ENCODE peak calls at places on chromosomes 7 and 10, in six cellular contexts. One of them, this sample, is unnamed.

GRCh38 chr7:120794100-120794729 is 63.7 kb downstream of the TSPAN12 start:
- DNase-seq in stomach: no peak
- DNase-seq in A549: no peak
- DNase-seq in AG04450: no peak
- DNase-seq in B cell: no peak
- DNase-seq in breast epithelium: no peak
- DNase-seq in this sample: no peak

GRCh38 chr10:110006358-110007170 is 1.2 kb upstream of the ADD3 start:
- DNase-seq in breast epithelium: no peak
- DNase-seq in stomach: peak
- DNase-seq in B cell: no peak
- DNase-seq in A549: peak
- DNase-seq in AG04450: no peak
- DNase-seq in this sample: peak

GRCh38 chr7:27235387-27236052 is 7.1 kb upstream of the EVX1 start:
- DNase-seq in A549: peak
- DNase-seq in stomach: peak
- DNase-seq in AG04450: no peak
- DNase-seq in B cell: peak
- DNase-seq in breast epithelium: no peak
- DNase-seq in this sample: peak

GRCh38 chr10:69329721-69330178 is 51.5 kb downstream of the HK1 start:
- DNase-seq in stomach: no peak
- DNase-seq in A549: no peak
- DNase-seq in AG04450: no peak
- DNase-seq in B cell: no peak
- DNase-seq in breast epithelium: no peak
- DNase-seq in this sample: no peak

GRCh38 chr7:115352375-115352774 is 430.5 kb downstream of the MDFIC start:
- DNase-seq in B cell: no peak
- DNase-seq in breast epithelium: no peak
- DNase-seq in AG04450: peak
- DNase-seq in stomach: no peak
- DNase-seq in A549: no peak
- DNase-seq in this sample: no peak

GRCh38 chr7:158863611-158864506 is 7.5 kb downstream of the DYNC2I1 start:
- DNase-seq in A549: peak
- DNase-seq in B cell: peak
- DNase-seq in stomach: peak
- DNase-seq in AG04450: no peak
- DNase-seq in breast epithelium: peak
- DNase-seq in this sample: peak

GRCh38 chr7:19290936-19291335 is 145.7 kb upstream of the FERD3L start:
- DNase-seq in breast epithelium: no peak
- DNase-seq in A549: no peak
- DNase-seq in stomach: no peak
- DNase-seq in B cell: no peak
- DNase-seq in AG04450: no peak
- DNase-seq in this sample: no peak

GRCh38 chr10:2296179-2296578 is 558.9 kb upstream of the ADARB2 start:
- DNase-seq in AG04450: no peak
- DNase-seq in B cell: no peak
- DNase-seq in breast epithelium: no peak
- DNase-seq in A549: no peak
- DNase-seq in stomach: no peak
- DNase-seq in this sample: no peak

GRCh38 chr7:21943436-21943835 is 2.3 kb downstream of the CDCA7L start:
- DNase-seq in breast epithelium: no peak
- DNase-seq in AG04450: no peak
- DNase-seq in stomach: no peak
- DNase-seq in A549: no peak
- DNase-seq in B cell: no peak
- DNase-seq in this sample: no peak

GRCh38 chr7:2717293-2717904 is 29.4 kb downstream of the AMZ1 start:
- DNase-seq in B cell: peak
- DNase-seq in AG04450: no peak
- DNase-seq in breast epithelium: no peak
- DNase-seq in A549: no peak
- DNase-seq in stomach: peak
- DNase-seq in this sample: no peak

GRCh38 chr7:157018997-157019591 is 8.6 kb upstream of the MNX1 start:
- DNase-seq in breast epithelium: no peak
- DNase-seq in AG04450: no peak
- DNase-seq in A549: no peak
- DNase-seq in B cell: no peak
- DNase-seq in stomach: no peak
- DNase-seq in this sample: no peak

GRCh38 chr7:86978804-86979506 is 80.5 kb downstream of the ELAPOR2 start:
- DNase-seq in A549: no peak
- DNase-seq in AG04450: no peak
- DNase-seq in breast epithelium: no peak
- DNase-seq in B cell: peak
- DNase-seq in stomach: no peak
- DNase-seq in this sample: peak

GRCh38 chr10:695396-695795 is 5.9 kb upstream of the DIP2C start:
- DNase-seq in stomach: no peak
- DNase-seq in breast epithelium: no peak
- DNase-seq in A549: no peak
- DNase-seq in B cell: no peak
- DNase-seq in AG04450: no peak
- DNase-seq in this sample: no peak

GRCh38 chr7:44211126-44211675 is 10.4 kb downstream of the YKT6 start:
- DNase-seq in stomach: no peak
- DNase-seq in B cell: no peak
- DNase-seq in breast epithelium: no peak
- DNase-seq in A549: no peak
- DNase-seq in AG04450: no peak
- DNase-seq in this sample: no peak

GRCh38 chr7:151010002-151010306 is 14.3 kb downstream of the ATG9B start:
- DNase-seq in AG04450: no peak
- DNase-seq in stomach: no peak
- DNase-seq in B cell: no peak
- DNase-seq in breast epithelium: no peak
- DNase-seq in A549: no peak
- DNase-seq in this sample: no peak

GRCh38 chr10:70549962-70550845 is 52.3 kb downstream of the PRF1 start:
- DNase-seq in breast epithelium: peak
- DNase-seq in AG04450: peak
- DNase-seq in A549: peak
- DNase-seq in B cell: peak
- DNase-seq in stomach: peak
- DNase-seq in this sample: peak

GRCh38 chr7:140192176-140192575 is 15.4 kb upstream of the KDM7A start:
- DNase-seq in stomach: no peak
- DNase-seq in AG04450: no peak
- DNase-seq in breast epithelium: no peak
- DNase-seq in A549: no peak
- DNase-seq in B cell: no peak
- DNase-seq in this sample: no peak

GRCh38 chr10:11156480-11156879 is 138.8 kb downstream of the CELF2 start:
- DNase-seq in breast epithelium: no peak
- DNase-seq in stomach: no peak
- DNase-seq in AG04450: no peak
- DNase-seq in B cell: no peak
- DNase-seq in A549: no peak
- DNase-seq in this sample: no peak

GRCh38 chr7:150396426-150397375 is 17.6 kb downstream of the ZNF775 start:
- DNase-seq in B cell: no peak
- DNase-seq in stomach: no peak
- DNase-seq in breast epithelium: no peak
- DNase-seq in AG04450: no peak
- DNase-seq in A549: no peak
- DNase-seq in this sample: no peak

GRCh38 chr10:77060913-77061312 is 576.7 kb downstream of the KCNMA1 start:
- DNase-seq in breast epithelium: no peak
- DNase-seq in stomach: no peak
- DNase-seq in AG04450: no peak
- DNase-seq in B cell: no peak
- DNase-seq in A549: no peak
- DNase-seq in this sample: no peak

GRCh38 chr7:27661776-27662489 is 750 bp downstream of the HIBADH start:
- DNase-seq in B cell: peak
- DNase-seq in stomach: no peak
- DNase-seq in AG04450: no peak
- DNase-seq in breast epithelium: no peak
- DNase-seq in A549: no peak
- DNase-seq in this sample: peak

GRCh38 chr7:156064921-156065386 is 252.7 kb upstream of the SHH start:
- DNase-seq in stomach: no peak
- DNase-seq in AG04450: no peak
- DNase-seq in B cell: no peak
- DNase-seq in breast epithelium: no peak
- DNase-seq in A549: no peak
- DNase-seq in this sample: no peak

GRCh38 chr10:80357000-80357803 is 621 bp downstream of the DYDC2 start:
- DNase-seq in breast epithelium: no peak
- DNase-seq in B cell: no peak
- DNase-seq in AG04450: no peak
- DNase-seq in A549: no peak
- DNase-seq in stomach: no peak
- DNase-seq in this sample: no peak

GRCh38 chr7:80611779-80612178 is 26.7 kb upstream of the CD36 start:
- DNase-seq in A549: no peak
- DNase-seq in breast epithelium: peak
- DNase-seq in stomach: peak
- DNase-seq in AG04450: peak
- DNase-seq in B cell: no peak
- DNase-seq in this sample: no peak

GRCh38 chr7:151692721-151693120 is 173.0 kb upstream of the RHEB start:
- DNase-seq in AG04450: no peak
- DNase-seq in A549: no peak
- DNase-seq in B cell: no peak
- DNase-seq in breast epithelium: no peak
- DNase-seq in stomach: no peak
- DNase-seq in this sample: no peak

GRCh38 chr10:131890276-131891195 is 10.3 kb upstream of the PPP2R2D start:
- DNase-seq in B cell: no peak
- DNase-seq in AG04450: no peak
- DNase-seq in stomach: no peak
- DNase-seq in breast epithelium: no peak
- DNase-seq in A549: no peak
- DNase-seq in this sample: no peak

GRCh38 chr10:131892817-131893675 is 7.8 kb upstream of the PPP2R2D start:
- DNase-seq in stomach: no peak
- DNase-seq in A549: no peak
- DNase-seq in B cell: no peak
- DNase-seq in breast epithelium: no peak
- DNase-seq in AG04450: no peak
- DNase-seq in this sample: no peak

GRCh38 chr10:131891929-131892816 is 8.6 kb upstream of the PPP2R2D start:
- DNase-seq in stomach: no peak
- DNase-seq in breast epithelium: no peak
- DNase-seq in A549: no peak
- DNase-seq in B cell: no peak
- DNase-seq in AG04450: no peak
- DNase-seq in this sample: no peak

GRCh38 chr10:131889755-131890154 is 11.1 kb upstream of the PPP2R2D start:
- DNase-seq in B cell: no peak
- DNase-seq in breast epithelium: no peak
- DNase-seq in stomach: no peak
- DNase-seq in AG04450: no peak
- DNase-seq in A549: no peak
- DNase-seq in this sample: no peak

GRCh38 chr10:131891196-131891928 is 9.4 kb upstream of the PPP2R2D start:
- DNase-seq in A549: peak
- DNase-seq in B cell: no peak
- DNase-seq in breast epithelium: no peak
- DNase-seq in stomach: no peak
- DNase-seq in AG04450: no peak
- DNase-seq in this sample: no peak
- TF ChIP-seq CTCF in A549: peak
- TF ChIP-seq CTCF in B cell: no peak
- TF ChIP-seq CTCF in breast epithelium: no peak
- TF ChIP-seq CTCF in stomach: no peak
- TF ChIP-seq CTCF in AG04450: no peak
- TF ChIP-seq CTCF in this sample: no peak

DNA sequence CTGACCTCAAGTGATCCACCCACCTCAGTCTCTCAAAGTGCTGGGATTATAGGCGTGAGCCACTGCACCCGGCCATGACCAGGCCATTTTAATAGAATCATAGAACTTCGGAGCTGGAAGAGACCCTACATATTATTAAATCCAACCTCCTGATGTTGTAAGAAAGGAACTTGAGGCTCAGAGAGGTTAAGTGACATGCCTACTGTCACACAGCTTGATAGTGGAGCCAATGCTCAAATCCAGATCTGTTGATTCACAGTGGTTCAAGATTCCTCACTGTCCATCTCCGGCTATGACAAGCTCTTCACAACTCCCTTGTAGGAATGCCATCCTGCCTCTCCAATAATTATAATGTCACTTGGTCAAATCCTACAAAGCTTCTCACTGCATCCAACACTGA is 65.3 kb downstream of the MYOF start:
- DNase-seq in A549: no peak
- DNase-seq in breast epithelium: no peak
- DNase-seq in stomach: no peak
- DNase-seq in B cell: no peak
- DNase-seq in AG04450: no peak
- DNase-seq in this sample: no peak
- TF ChIP-seq CTCF in A549: no peak
- TF ChIP-seq CTCF in breast epithelium: no peak
- TF ChIP-seq CTCF in stomach: no peak
- TF ChIP-seq CTCF in B cell: no peak
- TF ChIP-seq CTCF in AG04450: no peak
- TF ChIP-seq CTCF in this sample: no peak

GRCh38 chr10:21517134-21517982 is 8.1 kb downstream of the SKIDA1 start:
- DNase-seq in AG04450: no peak
- DNase-seq in A549: peak
- DNase-seq in B cell: peak
- DNase-seq in stomach: peak
- DNase-seq in breast epithelium: no peak
- DNase-seq in this sample: no peak
- TF ChIP-seq CTCF in AG04450: no peak
- TF ChIP-seq CTCF in A549: peak
- TF ChIP-seq CTCF in B cell: no peak
- TF ChIP-seq CTCF in stomach: no peak
- TF ChIP-seq CTCF in breast epithelium: no peak
- TF ChIP-seq CTCF in this sample: no peak

GRCh38 chr10:78626471-78626870 is 442.3 kb upstream of the ZMIZ1 start:
- DNase-seq in A549: no peak
- DNase-seq in AG04450: no peak
- DNase-seq in breast epithelium: no peak
- DNase-seq in B cell: no peak
- DNase-seq in stomach: no peak
- DNase-seq in this sample: no peak

GRCh38 chr10:78627254-78627795 is 441.4 kb upstream of the ZMIZ1 start:
- DNase-seq in A549: no peak
- DNase-seq in stomach: no peak
- DNase-seq in B cell: no peak
- DNase-seq in AG04450: no peak
- DNase-seq in breast epithelium: no peak
- DNase-seq in this sample: no peak

GRCh38 chr10:78624791-78625190 is 444.0 kb upstream of the ZMIZ1 start:
- DNase-seq in B cell: no peak
- DNase-seq in AG04450: no peak
- DNase-seq in A549: no peak
- DNase-seq in breast epithelium: no peak
- DNase-seq in stomach: no peak
- DNase-seq in this sample: no peak

GRCh38 chr10:78621183-78621789 is 447.5 kb upstream of the ZMIZ1 start:
- DNase-seq in breast epithelium: no peak
- DNase-seq in A549: no peak
- DNase-seq in AG04450: no peak
- DNase-seq in stomach: peak
- DNase-seq in B cell: no peak
- DNase-seq in this sample: no peak

GRCh38 chr10:78623577-78624215 is 445.1 kb upstream of the ZMIZ1 start:
- DNase-seq in AG04450: no peak
- DNase-seq in stomach: no peak
- DNase-seq in breast epithelium: no peak
- DNase-seq in B cell: no peak
- DNase-seq in A549: peak
- DNase-seq in this sample: no peak
- TF ChIP-seq CTCF in AG04450: no peak
- TF ChIP-seq CTCF in stomach: no peak
- TF ChIP-seq CTCF in breast epithelium: no peak
- TF ChIP-seq CTCF in B cell: no peak
- TF ChIP-seq CTCF in A549: no peak
- TF ChIP-seq CTCF in this sample: no peak

This sample was measured in GM13976.